ENCODE peak calls at places on chromosomes 5 and 9, in five cellular contexts. One of them, this sample, is unnamed.
A peak's percentile ranks its signal among the peaks of the same experiment; 100 is the strongest.

GRCh38 chr5:8394965-8395364 is 526.0 kb downstream of the MTRR start:
- DNase-seq in CD8-positive, alpha-beta T cell: no peak
- DNase-seq in AG04450: no peak
- DNase-seq in neural progenitor cell: peak; percentile 18
- DNase-seq in lung: no peak
- DNase-seq in this sample: no peak

GRCh38 chr5:79346420-79346824 is 110.5 kb downstream of the JMY start:
- DNase-seq in CD8-positive, alpha-beta T cell: no peak
- DNase-seq in lung: no peak
- DNase-seq in neural progenitor cell: no peak
- DNase-seq in AG04450: no peak
- DNase-seq in this sample: peak; percentile 17

GRCh38 chr9:111896942-111897830 is 572 bp downstream of the UGCG start:
- DNase-seq in neural progenitor cell: no peak
- DNase-seq in AG04450: no peak
- DNase-seq in lung: peak; percentile 62
- DNase-seq in CD8-positive, alpha-beta T cell: peak; percentile 57
- DNase-seq in this sample: peak; percentile 55

GRCh38 chr5:110354341-110354740 is 372.1 kb downstream of the TMEM232 start:
- DNase-seq in CD8-positive, alpha-beta T cell: no peak
- DNase-seq in AG04450: no peak
- DNase-seq in lung: peak; percentile 32
- DNase-seq in neural progenitor cell: no peak
- DNase-seq in this sample: peak; percentile 16

GRCh38 chr9:127637322-127637847 is 25.3 kb downstream of the STXBP1 start:
- DNase-seq in neural progenitor cell: no peak
- DNase-seq in CD8-positive, alpha-beta T cell: no peak
- DNase-seq in lung: no peak
- DNase-seq in AG04450: peak; percentile 56
- DNase-seq in this sample: peak; percentile 98

GRCh38 chr5:154288145-154288544 is 97.6 kb downstream of the GALNT10 start:
- DNase-seq in AG04450: no peak
- DNase-seq in neural progenitor cell: peak; percentile 27
- DNase-seq in lung: no peak
- DNase-seq in CD8-positive, alpha-beta T cell: no peak
- DNase-seq in this sample: peak; percentile 95

GRCh38 chr5:97840643-97841042 is 657.6 kb upstream of the RIOK2 start:
- DNase-seq in neural progenitor cell: no peak
- DNase-seq in CD8-positive, alpha-beta T cell: no peak
- DNase-seq in lung: no peak
- DNase-seq in AG04450: no peak
- DNase-seq in this sample: peak; percentile 8

GRCh38 chr5:119270121-119270565 is 85.7 kb upstream of the TNFAIP8 start:
- DNase-seq in lung: no peak
- DNase-seq in CD8-positive, alpha-beta T cell: no peak
- DNase-seq in AG04450: no peak
- DNase-seq in neural progenitor cell: no peak
- DNase-seq in this sample: no peak

GRCh38 chr9:129258124-129258822 is 80.2 kb upstream of the IER5L start:
- DNase-seq in CD8-positive, alpha-beta T cell: peak; percentile 85
- DNase-seq in lung: peak; percentile 86
- DNase-seq in neural progenitor cell: peak; percentile 100
- DNase-seq in AG04450: peak; percentile 61
- DNase-seq in this sample: peak; percentile 79

GRCh38 chr5:141604318-141604717 is 14.5 kb downstream of the DIAPH1 start:
- DNase-seq in lung: peak; percentile 68
- DNase-seq in AG04450: peak; percentile 57
- DNase-seq in CD8-positive, alpha-beta T cell: peak; percentile 25
- DNase-seq in neural progenitor cell: peak; percentile 17
- DNase-seq in this sample: peak; percentile 92

GRCh38 chr5:53090229-53090628 is 19.3 kb downstream of the MOCS2 start:
- DNase-seq in CD8-positive, alpha-beta T cell: no peak
- DNase-seq in AG04450: no peak
- DNase-seq in neural progenitor cell: no peak
- DNase-seq in lung: no peak
- DNase-seq in this sample: no peak

GRCh38 chr9:125428060-125428481 is 166.4 kb downstream of the GAPVD1 start:
- DNase-seq in AG04450: no peak
- DNase-seq in CD8-positive, alpha-beta T cell: no peak
- DNase-seq in lung: no peak
- DNase-seq in neural progenitor cell: no peak
- DNase-seq in this sample: no peak

GRCh38 chr5:123916331-123917121 is 404.5 kb downstream of the CSNK1G3 start:
- DNase-seq in neural progenitor cell: no peak
- DNase-seq in lung: no peak
- DNase-seq in AG04450: peak; percentile 13
- DNase-seq in CD8-positive, alpha-beta T cell: no peak
- DNase-seq in this sample: peak; percentile 30

GRCh38 chr5:1644810-1645571 is 121.2 kb upstream of the LPCAT1 start:
- DNase-seq in lung: peak; percentile 75
- DNase-seq in CD8-positive, alpha-beta T cell: peak; percentile 79
- DNase-seq in AG04450: peak; percentile 52
- DNase-seq in neural progenitor cell: peak; percentile 94
- DNase-seq in this sample: peak; percentile 85

GRCh38 chr9:91958179-91958578 is 8.2 kb upstream of the ROR2 start:
- DNase-seq in CD8-positive, alpha-beta T cell: no peak
- DNase-seq in AG04450: no peak
- DNase-seq in lung: no peak
- DNase-seq in neural progenitor cell: no peak
- DNase-seq in this sample: peak; percentile 56

GRCh38 chr5:757931-758697 is 26.4 kb downstream of the ZDHHC11B start:
- DNase-seq in CD8-positive, alpha-beta T cell: peak; percentile 36
- DNase-seq in lung: peak; percentile 64
- DNase-seq in AG04450: no peak
- DNase-seq in neural progenitor cell: peak; percentile 81
- DNase-seq in this sample: no peak

GRCh38 chr5:4068171-4068570 is 472.5 kb downstream of the IRX1 start:
- DNase-seq in neural progenitor cell: no peak
- DNase-seq in lung: no peak
- DNase-seq in CD8-positive, alpha-beta T cell: no peak
- DNase-seq in AG04450: no peak
- DNase-seq in this sample: no peak

GRCh38 chr9:5958273-5958672 is 57.2 kb downstream of the RANBP6 start:
- DNase-seq in neural progenitor cell: no peak
- DNase-seq in CD8-positive, alpha-beta T cell: no peak
- DNase-seq in AG04450: no peak
- DNase-seq in lung: no peak
- DNase-seq in this sample: no peak

GRCh38 chr5:50667653-50668403 is 1.4 kb downstream of the PARP8 start:
- DNase-seq in lung: peak; percentile 71
- DNase-seq in AG04450: no peak
- DNase-seq in neural progenitor cell: peak; percentile 85
- DNase-seq in CD8-positive, alpha-beta T cell: peak; percentile 90
- DNase-seq in this sample: peak; percentile 58

GRCh38 chr9:35051069-35051967 is 21.1 kb downstream of the VCP start:
- DNase-seq in neural progenitor cell: peak; percentile 60
- DNase-seq in CD8-positive, alpha-beta T cell: peak; percentile 59
- DNase-seq in AG04450: no peak
- DNase-seq in lung: peak; percentile 43
- DNase-seq in this sample: peak; percentile 56

GRCh38 chr9:24545285-24545684 is 412 bp downstream of the IZUMO3 start:
- DNase-seq in AG04450: no peak
- DNase-seq in neural progenitor cell: peak; percentile 15
- DNase-seq in lung: no peak
- DNase-seq in CD8-positive, alpha-beta T cell: no peak
- DNase-seq in this sample: no peak

GRCh38 chr9:6566409-6567139 is 79.0 kb downstream of the GLDC start:
- DNase-seq in AG04450: peak; percentile 86
- DNase-seq in neural progenitor cell: no peak
- DNase-seq in CD8-positive, alpha-beta T cell: no peak
- DNase-seq in lung: no peak
- DNase-seq in this sample: peak; percentile 98

DNA sequence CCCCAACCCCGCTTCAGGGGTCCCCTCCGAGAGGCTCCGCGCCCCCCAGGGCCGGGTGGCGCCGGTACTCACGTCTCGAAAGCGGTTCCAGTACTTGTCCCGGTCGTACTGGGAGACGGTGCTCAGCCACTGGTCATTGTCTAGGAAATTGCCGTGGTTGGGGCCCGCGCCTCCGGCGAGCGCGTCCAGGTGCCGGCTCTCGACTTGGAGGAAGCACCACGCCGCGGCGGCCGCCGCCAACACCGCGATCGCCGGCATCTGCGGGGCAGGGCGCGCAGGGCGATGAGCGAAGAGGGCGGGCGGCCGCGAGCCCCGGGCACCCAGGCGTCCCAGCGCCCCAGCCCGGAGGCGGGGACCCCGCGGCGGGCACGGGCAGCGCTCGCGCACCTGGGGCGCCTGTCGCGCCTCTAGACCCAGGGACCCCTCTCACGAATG is 808 bp downstream of the SPOCK1 start:
- DNase-seq in neural progenitor cell: peak; percentile 69
- DNase-seq in CD8-positive, alpha-beta T cell: no peak
- DNase-seq in lung: no peak
- DNase-seq in AG04450: no peak
- DNase-seq in this sample: peak; percentile 32
- H3K4me3 ChIP-seq in neural progenitor cell: peak overlapping the region; percentile 78
- H3K4me3 ChIP-seq in CD8-positive, alpha-beta T cell: no peak overlapping the region
- H3K4me3 ChIP-seq in lung: no peak overlapping the region
- H3K4me3 ChIP-seq in AG04450: peak overlapping the region; percentile 62
- H3K4me3 ChIP-seq in this sample: peak overlapping the region; percentile 85

GRCh38 chr9:120741701-120742100 is 27.4 kb upstream of the MEGF9 start:
- DNase-seq in CD8-positive, alpha-beta T cell: no peak
- DNase-seq in AG04450: no peak
- DNase-seq in lung: no peak
- DNase-seq in neural progenitor cell: no peak
- DNase-seq in this sample: no peak

GRCh38 chr9:120740135-120740534 is 25.9 kb upstream of the MEGF9 start:
- DNase-seq in AG04450: no peak
- DNase-seq in neural progenitor cell: no peak
- DNase-seq in lung: no peak
- DNase-seq in CD8-positive, alpha-beta T cell: no peak
- DNase-seq in this sample: peak; percentile 37

GRCh38 chr9:120737411-120737810 is 23.1 kb upstream of the MEGF9 start:
- DNase-seq in CD8-positive, alpha-beta T cell: no peak
- DNase-seq in neural progenitor cell: no peak
- DNase-seq in lung: no peak
- DNase-seq in AG04450: no peak
- DNase-seq in this sample: no peak

GRCh38 chr9:120745278-120745677 is 31.0 kb upstream of the MEGF9 start:
- DNase-seq in CD8-positive, alpha-beta T cell: no peak
- DNase-seq in AG04450: no peak
- DNase-seq in lung: no peak
- DNase-seq in neural progenitor cell: no peak
- DNase-seq in this sample: no peak

DNA sequence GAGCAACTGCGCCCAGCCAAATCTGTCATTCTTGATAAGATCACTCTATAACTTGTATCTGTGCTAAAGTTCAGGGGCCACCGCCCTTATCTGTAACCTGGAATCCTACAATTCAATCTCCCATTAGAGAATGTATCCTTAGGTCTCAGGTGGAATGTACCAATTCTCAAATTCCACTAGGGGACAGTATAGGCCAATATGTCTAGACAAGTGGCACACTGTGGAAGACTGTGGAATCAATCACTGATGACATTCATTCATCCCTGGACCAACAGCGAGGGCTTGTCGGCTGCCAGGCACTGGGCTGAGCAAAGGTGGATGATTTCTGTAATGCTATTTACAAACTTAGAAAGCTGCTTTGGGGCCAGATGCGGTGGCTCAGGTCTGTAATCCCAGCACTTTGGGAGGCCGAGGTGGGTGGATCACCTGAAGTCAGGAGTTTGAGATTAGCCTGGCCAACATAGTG is 28.7 kb upstream of the MEGF9 start:
- DNase-seq in neural progenitor cell: peak; percentile 60
- DNase-seq in lung: no peak
- DNase-seq in CD8-positive, alpha-beta T cell: no peak
- DNase-seq in AG04450: no peak
- DNase-seq in this sample: peak; percentile 40
- TF ChIP-seq CTCF in neural progenitor cell: peak; percentile 75
- TF ChIP-seq CTCF in lung: peak; percentile 42
- TF ChIP-seq CTCF in CD8-positive, alpha-beta T cell: peak; percentile 61
- TF ChIP-seq CTCF in AG04450: peak; percentile 60
- TF ChIP-seq CTCF in this sample: peak; percentile 79

GRCh38 chr5:11902304-11902703 is 1.9 kb downstream of the CTNND2 start:
- DNase-seq in neural progenitor cell: peak; percentile 39
- DNase-seq in AG04450: no peak
- DNase-seq in CD8-positive, alpha-beta T cell: no peak
- DNase-seq in lung: no peak
- DNase-seq in this sample: no peak

GRCh38 chr5:11903614-11904269 is 504 bp downstream of the CTNND2 start:
- DNase-seq in neural progenitor cell: peak; percentile 90
- DNase-seq in AG04450: no peak
- DNase-seq in CD8-positive, alpha-beta T cell: no peak
- DNase-seq in lung: no peak
- DNase-seq in this sample: no peak

GRCh38 chr5:11905209-11905608 is 963 bp upstream of the CTNND2 start:
- DNase-seq in CD8-positive, alpha-beta T cell: no peak
- DNase-seq in lung: no peak
- DNase-seq in neural progenitor cell: peak; percentile 13
- DNase-seq in AG04450: no peak
- DNase-seq in this sample: no peak

GRCh38 chr5:11903121-11903613 is 1.1 kb downstream of the CTNND2 start:
- DNase-seq in neural progenitor cell: peak; percentile 62
- DNase-seq in CD8-positive, alpha-beta T cell: no peak
- DNase-seq in AG04450: no peak
- DNase-seq in lung: no peak
- DNase-seq in this sample: no peak

GRCh38 chr5:11904270-11904906 is at the start of gene CTNND2:
- DNase-seq in neural progenitor cell: peak; percentile 94
- DNase-seq in lung: peak; percentile 37
- DNase-seq in AG04450: no peak
- DNase-seq in CD8-positive, alpha-beta T cell: no peak
- DNase-seq in this sample: no peak
- H3K4me3 ChIP-seq in neural progenitor cell: peak within 1 kb of the TSS; percentile 84
- H3K4me3 ChIP-seq in lung: no peak within 1 kb of the TSS
- H3K4me3 ChIP-seq in AG04450: no peak within 1 kb of the TSS
- H3K4me3 ChIP-seq in CD8-positive, alpha-beta T cell: no peak within 1 kb of the TSS
- H3K4me3 ChIP-seq in this sample: no peak within 1 kb of the TSS

GRCh38 chr9:19922476-19923118 is 133.8 kb upstream of the SLC24A2 start:
- DNase-seq in neural progenitor cell: peak; percentile 87
- DNase-seq in CD8-positive, alpha-beta T cell: no peak
- DNase-seq in AG04450: peak; percentile 7
- DNase-seq in lung: no peak
- DNase-seq in this sample: peak; percentile 66
- TF ChIP-seq CTCF in neural progenitor cell: peak; percentile 81
- TF ChIP-seq CTCF in CD8-positive, alpha-beta T cell: no peak
- TF ChIP-seq CTCF in AG04450: peak; percentile 58
- TF ChIP-seq CTCF in lung: no peak
- TF ChIP-seq CTCF in this sample: peak; percentile 67

GRCh38 chr9:87338075-87338989 is 159.3 kb upstream of the DAPK1 start:
- DNase-seq in lung: no peak
- DNase-seq in neural progenitor cell: peak; percentile 17
- DNase-seq in CD8-positive, alpha-beta T cell: no peak
- DNase-seq in AG04450: no peak
- DNase-seq in this sample: no peak
- H3K4me3 ChIP-seq in lung: no peak overlapping the region
- H3K4me3 ChIP-seq in neural progenitor cell: peak overlapping the region; percentile 67
- H3K4me3 ChIP-seq in CD8-positive, alpha-beta T cell: no peak overlapping the region
- H3K4me3 ChIP-seq in AG04450: no peak overlapping the region
- H3K4me3 ChIP-seq in this sample: no peak overlapping the region

This sample was measured in fibroblast of the aortic adventitia.